ENCODE peak calls at places on chromosomes 11 and 22, in four cellular contexts. S is testis, H is A549, M is neuronal stem cell. U is an unnamed sample.
A peak's percentile ranks its signal among the peaks of the same experiment; 100 is the strongest.

GRCh38 chr11:3823303-3823702 is 14.9 kb downstream of the PGAP2 start:
- DNase-seq in M (no peak), S (no peak), H (peak; percentile 29), U (no peak)

GRCh38 chr11:69641681-69642548 is 959 bp downstream of the CCND1 start:
- DNase-seq in S (no peak), M (no peak), H (no peak), U (no peak)

GRCh38 chr22:48886604-48887393 is 940.9 kb downstream of the BRD1 start:
- DNase-seq in S (no peak), M (no peak), H (no peak), U (no peak)

GRCh38 chr11:99037057-99037456 is 16.3 kb downstream of the CNTN5 start:
- DNase-seq in S (no peak), H (no peak), M (no peak), U (no peak)

GRCh38 chr22:31734512-31734911 is 15.4 kb downstream of the PRR14L start:
- DNase-seq in M (no peak), H (no peak), S (no peak), U (no peak)

GRCh38 chr11:62647609-62648005 is 1.2 kb upstream of the GANAB start:
- DNase-seq in H (no peak), S (no peak), M (no peak), U (no peak)

GRCh38 chr11:67085617-67086016 is 29.0 kb downstream of the RHOD start:
- DNase-seq in M (no peak), S (no peak), H (no peak), U (no peak)

GRCh38 chr11:1390603-1391164 is 950 bp downstream of the BRSK2 start:
- DNase-seq in S (peak; percentile 38), M (no peak), H (no peak), U (no peak)

GRCh38 chr11:128616158-128616557 is 28.8 kb upstream of the ETS1 start:
- DNase-seq in H (no peak), S (no peak), M (no peak), U (no peak)

GRCh38 chr22:26321469-26321913 is 107.6 kb upstream of the ASPHD2 start:
- DNase-seq in H (peak; percentile 9), M (no peak), S (peak; percentile 17), U (no peak)

GRCh38 chr11:35363246-35364100 is 55.9 kb downstream of the SLC1A2 start:
- DNase-seq in M (no peak), S (no peak), H (no peak), U (no peak)

GRCh38 chr11:35235944-35236666 is 97.1 kb downstream of the CD44 start:
- DNase-seq in H (peak; percentile 54), S (no peak), M (no peak), U (no peak)

GRCh38 chr22:44668886-44669724 is 32.9 kb upstream of the PRR5 start:
- DNase-seq in S (no peak), H (no peak), M (no peak), U (no peak)

GRCh38 chr11:12897390-12897789 is 111.7 kb upstream of the RASSF10 start:
- DNase-seq in M (no peak), S (no peak), H (no peak), U (peak; percentile 16)

GRCh38 chr11:119087747-119088241 is 3.1 kb downstream of the HMBS start:
- DNase-seq in H (no peak), M (no peak), S (no peak), U (no peak)

GRCh38 chr22:36355362-36355761 is 32.4 kb downstream of the MYH9 start:
- DNase-seq in H (no peak), M (no peak), S (no peak), U (no peak)

GRCh38 chr11:36073411-36074203 is 129.7 kb downstream of the LDLRAD3 start:
- DNase-seq in M (no peak), H (no peak), S (no peak), U (no peak)

DNA sequence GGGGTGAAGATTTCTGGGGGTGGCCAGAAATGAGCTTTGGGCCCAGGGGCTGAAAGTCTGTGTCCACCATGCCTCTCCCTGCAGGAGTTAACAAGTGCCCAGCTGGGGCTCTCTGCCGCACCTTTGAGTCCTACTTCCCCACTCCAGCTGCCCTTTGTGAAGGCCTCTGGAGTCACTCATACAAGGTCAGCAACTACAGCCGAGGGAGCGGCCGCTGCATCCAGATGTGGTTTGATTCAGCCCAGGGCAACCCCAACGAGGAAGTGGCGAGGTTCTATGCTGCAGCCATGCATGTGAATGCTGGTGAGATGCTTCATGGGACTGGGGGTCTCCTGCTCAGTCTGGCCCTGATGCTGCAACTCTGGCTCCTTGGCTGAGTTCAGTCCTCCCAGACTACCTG is 3.2 kb upstream of the INPPL1 start:
- DNase-seq in M (no peak), H (no peak), S (peak; percentile 13), U (no peak)
- H3K27ac ChIP-seq in M (no peak overlapping the region), H (no peak overlapping the region), S (no peak overlapping the region), U (no peak overlapping the region)

GRCh38 chr11:11244470-11245080 is 108.5 kb downstream of the CSNK2A3 start:
- DNase-seq in S (no peak), M (no peak), H (no peak), U (no peak)
- H3K27ac ChIP-seq in S (no peak overlapping the region), M (peak overlapping the region; percentile 62), H (no peak overlapping the region), U (peak overlapping the region; percentile 2)

DNA sequence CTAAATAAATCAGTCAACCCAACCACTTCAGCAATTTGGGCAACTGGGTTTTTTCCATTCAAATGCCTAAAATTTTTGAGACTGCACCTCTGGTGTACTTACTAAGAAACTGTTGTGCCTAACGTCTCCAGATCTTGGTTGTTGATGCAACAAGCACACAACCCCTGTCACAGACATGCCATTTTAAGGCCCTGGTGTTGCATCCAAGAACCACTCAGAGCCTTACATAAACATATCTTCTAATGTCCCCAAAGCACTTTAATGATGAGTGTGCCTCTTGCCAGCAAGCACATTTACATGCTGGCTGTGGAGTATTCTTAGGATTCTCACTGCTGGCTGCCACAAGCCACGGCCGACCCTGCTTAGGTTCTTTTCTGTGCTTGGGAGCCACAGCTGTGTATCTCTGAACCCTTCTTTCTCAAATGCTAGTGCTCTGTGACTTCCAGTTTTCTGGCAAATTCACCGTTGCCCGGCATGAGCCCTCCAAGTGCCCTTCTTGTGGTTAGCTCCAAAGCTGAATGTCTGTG is 201.4 kb downstream of the ADAMTS15 start:
- DNase-seq in H (no peak), S (no peak), M (no peak), U (no peak)
- H3K27ac ChIP-seq in H (no peak overlapping the region), S (peak overlapping the region; percentile 51), M (no peak overlapping the region), U (peak overlapping the region; percentile 73)

DNA sequence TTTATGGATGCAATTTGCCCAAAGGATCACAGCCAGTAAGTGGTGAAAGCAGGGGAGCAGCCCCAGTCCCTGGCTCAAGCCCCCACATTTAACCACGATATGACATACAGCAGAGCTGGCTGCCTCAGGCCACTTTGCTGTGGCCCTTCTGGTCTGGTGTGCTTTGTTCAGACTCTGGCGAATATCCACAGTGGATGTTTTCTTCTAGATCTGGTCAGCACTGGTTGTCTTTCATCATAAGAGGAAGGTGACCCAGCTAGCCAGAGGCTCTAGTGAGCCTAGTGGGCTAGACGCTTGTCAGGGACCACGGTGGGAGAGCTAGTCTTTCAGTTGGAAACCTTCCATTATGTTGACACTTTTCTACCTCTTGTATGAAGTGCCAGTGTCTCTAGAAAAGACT is 42.5 kb downstream of the DGCR2 start:
- DNase-seq in S (no peak), M (no peak), H (no peak), U (no peak)
- H3K27ac ChIP-seq in S (no peak overlapping the region), M (no peak overlapping the region), H (no peak overlapping the region), U (no peak overlapping the region)

GRCh38 chr11:9739108-9739507 is 75.2 kb downstream of the SWAP70 start:
- DNase-seq in S (no peak), M (no peak), H (no peak), U (no peak)

GRCh38 chr11:9736365-9736764 is 72.5 kb downstream of the SWAP70 start:
- DNase-seq in M (no peak), S (no peak), H (peak; percentile 25), U (no peak)

GRCh38 chr11:9740202-9740881 is 76.5 kb downstream of the SWAP70 start:
- DNase-seq in S (no peak), M (no peak), H (peak; percentile 78), U (no peak)

GRCh38 chr11:9738126-9738525 is 74.2 kb downstream of the SWAP70 start:
- DNase-seq in S (no peak), M (no peak), H (no peak), U (no peak)

DNA sequence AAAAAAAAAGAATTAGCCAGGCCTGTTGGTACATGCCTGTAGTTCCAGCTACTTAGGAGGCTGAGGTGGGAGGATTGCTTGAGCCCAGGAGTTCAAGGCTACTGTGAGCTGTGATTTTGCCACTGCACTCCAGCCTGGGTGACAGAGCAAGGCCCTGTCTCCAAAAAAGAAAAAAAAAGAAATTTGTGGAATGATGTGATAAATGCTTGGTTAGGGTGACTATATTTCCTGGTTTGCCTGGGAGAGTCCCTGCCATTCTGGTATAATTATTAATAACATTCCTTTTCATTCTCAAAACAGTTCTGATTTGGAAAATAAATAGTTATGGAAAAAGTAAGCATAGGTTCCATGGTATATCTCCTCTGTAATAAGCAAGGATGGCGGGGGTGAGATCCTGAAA is 74.8 kb downstream of the SWAP70 start:
- DNase-seq in H (no peak), M (no peak), S (no peak), U (no peak)
- H3K27ac ChIP-seq in H (peak overlapping the region; percentile 63), M (no peak overlapping the region), S (no peak overlapping the region), U (no peak overlapping the region)

GRCh38 chr11:241634-242033 is 4.9 kb downstream of the PSMD13 start:
- DNase-seq in H (no peak), S (peak; percentile 26), M (no peak), U (no peak)
- H3K27ac ChIP-seq in H (no peak overlapping the region), S (no peak overlapping the region), M (no peak overlapping the region), U (no peak overlapping the region)

GRCh38 chr11:6574816-6575715 is 28.4 kb downstream of the RRP8 start:
- DNase-seq in M (no peak), H (no peak), S (no peak), U (no peak)

GRCh38 chr11:6578134-6578533 is 25.3 kb downstream of the RRP8 start:
- DNase-seq in S (no peak), M (no peak), H (no peak), U (no peak)

GRCh38 chr11:6576471-6577373 is 26.7 kb downstream of the RRP8 start:
- DNase-seq in H (no peak), S (no peak), M (no peak), U (no peak)

GRCh38 chr11:6583584-6583983 is 19.8 kb downstream of the RRP8 start:
- DNase-seq in S (no peak), M (no peak), H (no peak), U (no peak)

GRCh38 chr11:6579681-6580080 is 23.7 kb downstream of the RRP8 start:
- DNase-seq in S (no peak), M (no peak), H (no peak), U (no peak)
- H3K27ac ChIP-seq in S (no peak overlapping the region), M (no peak overlapping the region), H (no peak overlapping the region), U (no peak overlapping the region)

GRCh38 chr11:112837162-112837826 is 123.9 kb upstream of the NCAM1 start:
- DNase-seq in H (peak; percentile 7), S (peak; percentile 43), M (no peak), U (no peak)
- H3K27ac ChIP-seq in H (no peak overlapping the region), S (no peak overlapping the region), M (no peak overlapping the region), U (no peak overlapping the region)